ENCODE peak calls at places on chromosomes 5 and 9, in seven cellular contexts. One of them, this sample, is unnamed.
A peak's percentile ranks its signal among the peaks of the same experiment; 100 is the strongest.

GRCh38 chr5:39063037-39063436 is 11.2 kb downstream of the RICTOR start:
- DNase-seq in body of pancreas: no peak
- DNase-seq in prostate gland: no peak
- DNase-seq in tibial artery: no peak
- DNase-seq in endothelial cell of umbilical vein: no peak
- DNase-seq in left lung: no peak
- DNase-seq in neural progenitor cell: no peak
- DNase-seq in this sample: no peak

GRCh38 chr9:2620876-2621677 is 510 bp upstream of the VLDLR start:
- DNase-seq in tibial artery: peak; percentile 90
- DNase-seq in prostate gland: peak; percentile 72
- DNase-seq in left lung: peak; percentile 81
- DNase-seq in body of pancreas: peak; percentile 89
- DNase-seq in endothelial cell of umbilical vein: peak; percentile 58
- DNase-seq in neural progenitor cell: peak; percentile 90
- DNase-seq in this sample: peak; percentile 88

GRCh38 chr5:80745490-80745889 is 90.7 kb upstream of the DHFR start:
- DNase-seq in body of pancreas: no peak
- DNase-seq in neural progenitor cell: no peak
- DNase-seq in endothelial cell of umbilical vein: no peak
- DNase-seq in prostate gland: no peak
- DNase-seq in tibial artery: no peak
- DNase-seq in left lung: no peak
- DNase-seq in this sample: no peak

GRCh38 chr5:41009228-41009627 is 61.9 kb downstream of the MROH2B start:
- DNase-seq in neural progenitor cell: no peak
- DNase-seq in tibial artery: no peak
- DNase-seq in left lung: no peak
- DNase-seq in prostate gland: no peak
- DNase-seq in body of pancreas: no peak
- DNase-seq in endothelial cell of umbilical vein: peak; percentile 7
- DNase-seq in this sample: no peak

GRCh38 chr5:69261034-69261433 is 26.3 kb downstream of the CDK7 start:
- DNase-seq in left lung: no peak
- DNase-seq in neural progenitor cell: no peak
- DNase-seq in endothelial cell of umbilical vein: peak; percentile 85
- DNase-seq in prostate gland: no peak
- DNase-seq in tibial artery: no peak
- DNase-seq in body of pancreas: no peak
- DNase-seq in this sample: no peak

GRCh38 chr5:112210430-112211005 is 208.6 kb downstream of the EPB41L4A start:
- DNase-seq in left lung: no peak
- DNase-seq in endothelial cell of umbilical vein: peak; percentile 63
- DNase-seq in body of pancreas: peak; percentile 41
- DNase-seq in neural progenitor cell: peak; percentile 63
- DNase-seq in prostate gland: peak; percentile 41
- DNase-seq in tibial artery: no peak
- DNase-seq in this sample: peak; percentile 34

GRCh38 chr9:74497750-74498615 is 848 bp downstream of the RORB start:
- DNase-seq in left lung: no peak
- DNase-seq in endothelial cell of umbilical vein: peak; percentile 14
- DNase-seq in body of pancreas: no peak
- DNase-seq in neural progenitor cell: peak; percentile 65
- DNase-seq in prostate gland: no peak
- DNase-seq in tibial artery: peak; percentile 68
- DNase-seq in this sample: peak; percentile 51

GRCh38 chr5:104053057-104053666 is 490.6 kb upstream of the NUDT12 start:
- DNase-seq in tibial artery: no peak
- DNase-seq in endothelial cell of umbilical vein: no peak
- DNase-seq in prostate gland: no peak
- DNase-seq in left lung: no peak
- DNase-seq in body of pancreas: no peak
- DNase-seq in neural progenitor cell: no peak
- DNase-seq in this sample: no peak

GRCh38 chr5:54093081-54093492 is 217.3 kb downstream of the ARL15 start:
- DNase-seq in endothelial cell of umbilical vein: no peak
- DNase-seq in neural progenitor cell: no peak
- DNase-seq in left lung: no peak
- DNase-seq in prostate gland: peak; percentile 6
- DNase-seq in tibial artery: no peak
- DNase-seq in body of pancreas: no peak
- DNase-seq in this sample: no peak

GRCh38 chr9:2916382-2916985 is 72.6 kb upstream of the PUM3 start:
- DNase-seq in endothelial cell of umbilical vein: no peak
- DNase-seq in prostate gland: no peak
- DNase-seq in body of pancreas: no peak
- DNase-seq in tibial artery: no peak
- DNase-seq in neural progenitor cell: peak; percentile 19
- DNase-seq in left lung: no peak
- DNase-seq in this sample: no peak

GRCh38 chr9:31248156-31248555 is 1136.3 kb upstream of the ACO1 start:
- DNase-seq in neural progenitor cell: no peak
- DNase-seq in endothelial cell of umbilical vein: no peak
- DNase-seq in left lung: no peak
- DNase-seq in prostate gland: no peak
- DNase-seq in tibial artery: no peak
- DNase-seq in body of pancreas: no peak
- DNase-seq in this sample: no peak

GRCh38 chr5:32342656-32343055 is 29.9 kb upstream of the MTMR12 start:
- DNase-seq in left lung: no peak
- DNase-seq in body of pancreas: no peak
- DNase-seq in tibial artery: no peak
- DNase-seq in neural progenitor cell: no peak
- DNase-seq in endothelial cell of umbilical vein: no peak
- DNase-seq in prostate gland: no peak
- DNase-seq in this sample: no peak

GRCh38 chr5:1429066-1429465 is 16.2 kb downstream of the SLC6A3 start:
- DNase-seq in endothelial cell of umbilical vein: no peak
- DNase-seq in left lung: peak; percentile 9
- DNase-seq in prostate gland: no peak
- DNase-seq in tibial artery: peak; percentile 34
- DNase-seq in neural progenitor cell: no peak
- DNase-seq in body of pancreas: peak; percentile 2
- DNase-seq in this sample: peak; percentile 2

GRCh38 chr9:101119206-101119819 is 90.8 kb downstream of the PLPPR1 start:
- DNase-seq in body of pancreas: peak; percentile 68
- DNase-seq in neural progenitor cell: peak; percentile 76
- DNase-seq in left lung: peak; percentile 38
- DNase-seq in tibial artery: no peak
- DNase-seq in prostate gland: peak; percentile 51
- DNase-seq in endothelial cell of umbilical vein: peak; percentile 64
- DNase-seq in this sample: peak; percentile 93

GRCh38 chr5:14868771-14869170 is 2.8 kb downstream of the ANKH start:
- DNase-seq in left lung: no peak
- DNase-seq in prostate gland: no peak
- DNase-seq in tibial artery: no peak
- DNase-seq in endothelial cell of umbilical vein: no peak
- DNase-seq in neural progenitor cell: no peak
- DNase-seq in body of pancreas: no peak
- DNase-seq in this sample: peak; percentile 28

GRCh38 chr5:181120761-181121160 is 10.2 kb downstream of the OR2V1 start:
- DNase-seq in tibial artery: peak; percentile 44
- DNase-seq in left lung: no peak
- DNase-seq in body of pancreas: no peak
- DNase-seq in endothelial cell of umbilical vein: no peak
- DNase-seq in prostate gland: no peak
- DNase-seq in neural progenitor cell: no peak
- DNase-seq in this sample: no peak

GRCh38 chr9:26723486-26723885 is 169.1 kb downstream of the CAAP1 start:
- DNase-seq in left lung: no peak
- DNase-seq in endothelial cell of umbilical vein: no peak
- DNase-seq in body of pancreas: peak; percentile 19
- DNase-seq in prostate gland: no peak
- DNase-seq in tibial artery: no peak
- DNase-seq in neural progenitor cell: peak; percentile 83
- DNase-seq in this sample: peak; percentile 34

GRCh38 chr5:178326054-178326715 is 93.6 kb upstream of the PHYKPL start:
- DNase-seq in body of pancreas: no peak
- DNase-seq in endothelial cell of umbilical vein: no peak
- DNase-seq in tibial artery: no peak
- DNase-seq in left lung: no peak
- DNase-seq in prostate gland: no peak
- DNase-seq in neural progenitor cell: no peak
- DNase-seq in this sample: peak; percentile 16

GRCh38 chr5:75052461-75053285 is at the start of gene GCNT4:
- DNase-seq in prostate gland: peak; percentile 17
- DNase-seq in left lung: peak; percentile 40
- DNase-seq in endothelial cell of umbilical vein: peak; percentile 13
- DNase-seq in body of pancreas: peak; percentile 60
- DNase-seq in neural progenitor cell: peak; percentile 79
- DNase-seq in tibial artery: peak; percentile 80
- DNase-seq in this sample: peak; percentile 41

GRCh38 chr9:10793306-10793705 is 180.5 kb upstream of the PTPRD start:
- DNase-seq in neural progenitor cell: no peak
- DNase-seq in left lung: no peak
- DNase-seq in prostate gland: no peak
- DNase-seq in tibial artery: no peak
- DNase-seq in endothelial cell of umbilical vein: no peak
- DNase-seq in body of pancreas: no peak
- DNase-seq in this sample: no peak

GRCh38 chr5:52996966-52997365 is 7.8 kb downstream of the ITGA2 start:
- DNase-seq in body of pancreas: no peak
- DNase-seq in left lung: no peak
- DNase-seq in prostate gland: no peak
- DNase-seq in endothelial cell of umbilical vein: no peak
- DNase-seq in tibial artery: no peak
- DNase-seq in neural progenitor cell: no peak
- DNase-seq in this sample: no peak

GRCh38 chr9:88414298-88414697 is 26.1 kb downstream of the SPIN1 start:
- DNase-seq in tibial artery: no peak
- DNase-seq in body of pancreas: no peak
- DNase-seq in left lung: no peak
- DNase-seq in neural progenitor cell: no peak
- DNase-seq in endothelial cell of umbilical vein: no peak
- DNase-seq in prostate gland: no peak
- DNase-seq in this sample: no peak
- H3K36me3 ChIP-seq in tibial artery: peaks cover 31% of the 10 kb centered on the region
- H3K36me3 ChIP-seq in body of pancreas: no peaks in the 10 kb centered on the region
- H3K36me3 ChIP-seq in left lung: no peaks in the 10 kb centered on the region
- H3K36me3 ChIP-seq in neural progenitor cell: no peaks in the 10 kb centered on the region
- H3K36me3 ChIP-seq in endothelial cell of umbilical vein: no peaks in the 10 kb centered on the region
- H3K36me3 ChIP-seq in prostate gland: no peaks in the 10 kb centered on the region
- H3K36me3 ChIP-seq in this sample: peaks cover 45% of the 10 kb centered on the region

GRCh38 chr9:112858625-112859147 is 32.0 kb downstream of the SLC46A2 start:
- DNase-seq in body of pancreas: no peak
- DNase-seq in neural progenitor cell: no peak
- DNase-seq in left lung: peak; percentile 51
- DNase-seq in endothelial cell of umbilical vein: no peak
- DNase-seq in tibial artery: no peak
- DNase-seq in prostate gland: no peak
- DNase-seq in this sample: no peak

GRCh38 chr9:112863214-112863613 is 27.5 kb downstream of the SLC46A2 start:
- DNase-seq in prostate gland: no peak
- DNase-seq in endothelial cell of umbilical vein: no peak
- DNase-seq in tibial artery: peak; percentile 65
- DNase-seq in body of pancreas: no peak
- DNase-seq in neural progenitor cell: no peak
- DNase-seq in left lung: peak; percentile 59
- DNase-seq in this sample: no peak

GRCh38 chr9:112860466-112860865 is 30.2 kb downstream of the SLC46A2 start:
- DNase-seq in prostate gland: no peak
- DNase-seq in neural progenitor cell: no peak
- DNase-seq in tibial artery: peak; percentile 12
- DNase-seq in endothelial cell of umbilical vein: no peak
- DNase-seq in body of pancreas: no peak
- DNase-seq in left lung: no peak
- DNase-seq in this sample: no peak

GRCh38 chr9:112861638-112862555 is 28.8 kb downstream of the SLC46A2 start:
- DNase-seq in neural progenitor cell: no peak
- DNase-seq in tibial artery: peak; percentile 76
- DNase-seq in endothelial cell of umbilical vein: peak; percentile 27
- DNase-seq in prostate gland: no peak
- DNase-seq in body of pancreas: no peak
- DNase-seq in left lung: peak; percentile 77
- DNase-seq in this sample: no peak

DNA sequence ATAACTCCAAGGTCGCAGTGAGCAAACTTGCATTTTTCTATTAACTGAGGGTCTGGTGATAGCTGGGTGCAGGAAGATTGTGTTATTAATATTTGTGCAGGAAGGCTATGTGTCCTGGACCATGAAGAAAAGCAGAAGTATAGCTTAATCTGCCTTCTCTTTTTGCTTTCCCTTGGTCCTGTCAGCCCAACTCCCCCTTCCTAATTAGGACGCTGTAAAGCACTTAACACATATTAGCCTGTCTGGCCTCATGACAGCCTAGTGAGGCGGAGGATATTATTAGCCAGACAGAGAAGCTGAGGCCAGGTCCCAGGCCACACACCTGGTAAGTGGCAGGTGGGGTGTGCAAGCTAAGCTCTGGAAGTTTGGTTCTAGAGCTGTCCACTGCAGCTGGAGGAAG is 29.5 kb downstream of the SLC46A2 start:
- DNase-seq in endothelial cell of umbilical vein: no peak
- DNase-seq in body of pancreas: no peak
- DNase-seq in left lung: no peak
- DNase-seq in tibial artery: no peak
- DNase-seq in prostate gland: no peak
- DNase-seq in neural progenitor cell: no peak
- DNase-seq in this sample: peak; percentile 26
- H3K27ac ChIP-seq in endothelial cell of umbilical vein: no peak overlapping the region
- H3K27ac ChIP-seq in body of pancreas: no peak overlapping the region
- H3K27ac ChIP-seq in left lung: peak overlapping the region; percentile 89
- H3K27ac ChIP-seq in tibial artery: no peak overlapping the region
- H3K27ac ChIP-seq in prostate gland: no peak overlapping the region
- H3K27ac ChIP-seq in neural progenitor cell: no peak overlapping the region
- H3K27ac ChIP-seq in this sample: no peak overlapping the region

DNA sequence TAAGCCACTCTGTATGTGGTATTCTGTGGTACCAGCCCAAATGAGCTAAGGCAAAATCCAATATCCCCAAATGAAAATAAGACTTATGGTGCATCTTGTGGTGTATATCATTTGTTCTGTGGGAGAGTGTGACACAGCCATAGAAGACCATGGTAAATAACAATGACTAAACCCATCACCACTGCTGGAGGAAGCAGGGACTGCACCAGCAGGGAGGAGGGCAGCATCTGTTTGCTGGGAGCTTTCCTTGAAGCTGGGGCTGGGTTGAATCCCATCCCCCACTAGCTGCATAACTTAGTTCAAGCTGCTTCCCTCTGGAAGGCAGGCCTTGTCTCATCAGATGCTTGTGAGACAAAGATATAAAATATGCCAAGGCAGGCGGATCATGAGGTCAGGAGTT is 14.2 kb downstream of the GADD45G start:
- DNase-seq in prostate gland: no peak
- DNase-seq in left lung: no peak
- DNase-seq in body of pancreas: no peak
- DNase-seq in endothelial cell of umbilical vein: no peak
- DNase-seq in tibial artery: no peak
- DNase-seq in neural progenitor cell: peak; percentile 51
- DNase-seq in this sample: peak; percentile 82
- TF ChIP-seq CTCF in prostate gland: no peak
- TF ChIP-seq CTCF in left lung: no peak
- TF ChIP-seq CTCF in body of pancreas: no peak
- TF ChIP-seq CTCF in endothelial cell of umbilical vein: no peak
- TF ChIP-seq CTCF in tibial artery: no peak
- TF ChIP-seq CTCF in neural progenitor cell: peak; percentile 15
- TF ChIP-seq CTCF in this sample: peak; percentile 51

GRCh38 chr5:126805108-126805507 is 28.2 kb downstream of the LMNB1 start:
- DNase-seq in neural progenitor cell: no peak
- DNase-seq in tibial artery: no peak
- DNase-seq in left lung: no peak
- DNase-seq in body of pancreas: no peak
- DNase-seq in endothelial cell of umbilical vein: no peak
- DNase-seq in prostate gland: no peak
- DNase-seq in this sample: no peak
- H3K36me3 ChIP-seq in neural progenitor cell: peaks cover 33% of the 10 kb centered on the region
- H3K36me3 ChIP-seq in tibial artery: no peaks in the 10 kb centered on the region
- H3K36me3 ChIP-seq in left lung: no peaks in the 10 kb centered on the region
- H3K36me3 ChIP-seq in body of pancreas: no peaks in the 10 kb centered on the region
- H3K36me3 ChIP-seq in endothelial cell of umbilical vein: no peaks in the 10 kb centered on the region
- H3K36me3 ChIP-seq in prostate gland: no peaks in the 10 kb centered on the region
- H3K36me3 ChIP-seq in this sample: peaks cover 67% of the 10 kb centered on the region